ENCODE peak calls at places on chromosome 18, in four cellular contexts. L is activated T-helper 1 cell treated with anti-CD3 and anti-CD28 coated beads, Interleukin-12 subunit alpha, Interleukin-12 subunit beta, Interleukin-2, Interleukin-4 antibody, amounts not matched to agents 30 ng/mL and 10 ng/mL and 1 ng/mL, durations not matched to agents 14 hours and 24 hours and 36 hours; D is stimulated activated CD8-positive, alpha-beta memory T cell treated with anti-CD3 and anti-CD28 coated beads, Interleukin-15, amount 100 ng/mL, for 4 hours; X is NCI-H1436. J is an unnamed sample.

GRCh38 chr18:41703744-41704530 is 251.1 kb upstream of the PIK3C3 start:
- DNase-seq in X (no peak), L (no peak), D (no peak), J (no peak)

GRCh38 chr18:25352629-25353005 is 651 bp upstream of the ZNF521 start:
- DNase-seq in L (no peak), X (no peak), D (no peak), J (no peak)

GRCh38 chr18:61295153-61295552 is 38.1 kb upstream of the CDH20 start:
- DNase-seq in D (no peak), L (no peak), X (no peak), J (no peak)

GRCh38 chr18:47507651-47508050 is 256.2 kb upstream of the SKOR2 start:
- DNase-seq in D (no peak), L (no peak), X (no peak), J (no peak)

GRCh38 chr18:2589345-2590060 is 18.1 kb downstream of the NDC80 start:
- DNase-seq in X (no peak), D (no peak), L (no peak), J (no peak)

GRCh38 chr18:57210711-57211411 is 64.0 kb downstream of the BOD1L2 start:
- DNase-seq in D (no peak), L (no peak), X (no peak), J (no peak)

GRCh38 chr18:54734059-54734458 is 94.2 kb upstream of the RAB27B start:
- DNase-seq in D (no peak), L (no peak), X (no peak), J (no peak)

GRCh38 chr18:51290864-51291263 is 93.4 kb upstream of the MEX3C start:
- DNase-seq in D (no peak), X (no peak), L (no peak), J (no peak)

GRCh38 chr18:67513285-67513684 is 3.2 kb downstream of the DSEL start:
- DNase-seq in X (no peak), D (no peak), L (no peak), J (no peak)

GRCh38 chr18:44625367-44625766 is 55.3 kb upstream of the SETBP1 start:
- DNase-seq in L (no peak), D (no peak), X (peak; percentile 89), J (no peak)

GRCh38 chr18:9058426-9058825 is 44.1 kb upstream of the NDUFV2 start:
- DNase-seq in X (no peak), D (no peak), L (no peak), J (no peak)

GRCh38 chr18:79200546-79201268 is 131.5 kb downstream of the ATP9B start:
- DNase-seq in X (peak; percentile 24), D (no peak), L (peak; percentile 18), J (no peak)

GRCh38 chr18:47794725-47795447 is 135.6 kb downstream of the SMAD2 start:
- DNase-seq in X (no peak), D (no peak), L (no peak), J (no peak)

GRCh38 chr18:10140461-10140911 is 226.7 kb downstream of the VAPA start:
- DNase-seq in D (no peak), X (no peak), L (no peak), J (no peak)

GRCh38 chr18:23259701-23260661 is 124.7 kb downstream of the CABLES1 start:
- DNase-seq in X (no peak), L (no peak), D (no peak), J (peak; percentile 89)

GRCh38 chr18:22159014-22159413 is 10.4 kb upstream of the GATA6 start:
- DNase-seq in D (no peak), L (no peak), X (no peak), J (no peak)

GRCh38 chr18:44758821-44759624 is 78.3 kb downstream of the SETBP1 start:
- DNase-seq in X (no peak), D (no peak), L (peak; percentile 14), J (no peak)

GRCh38 chr18:77807650-77808049 is 558.0 kb downstream of the GALR1 start:
- DNase-seq in X (no peak), D (no peak), L (no peak), J (no peak)

GRCh38 chr18:49161627-49162026 is 210.9 kb upstream of the SMAD7 start:
- DNase-seq in L (peak; percentile 21), X (no peak), D (no peak), J (no peak)

GRCh38 chr18:48333563-48333962 is 75.6 kb downstream of the ZBTB7C start:
- DNase-seq in X (no peak), D (no peak), L (no peak), J (no peak)

GRCh38 chr18:10524507-10525425 is 1.1 kb upstream of the NAPG start:
- DNase-seq in D (no peak), L (no peak), X (no peak), J (no peak)

GRCh38 chr18:70276416-70277145 is 12.3 kb upstream of the SOCS6 start:
- DNase-seq in L (no peak), D (no peak), X (no peak), J (no peak)

GRCh38 chr18:23401400-23402347 is 51.4 kb upstream of the RIOK3 start:
- DNase-seq in X (no peak), D (no peak), L (no peak), J (no peak)

GRCh38 chr18:49849331-49850217 is 36.2 kb upstream of the ACAA2 start:
- DNase-seq in D (no peak), X (peak; percentile 73), L (no peak), J (no peak)